ENCODE peak calls at places on chromosomes 11 and 22, in ten cellular contexts. P is GM20000, R is uterus, E is WERI-Rb-1, J is D721Med, B is colonic mucosa, D is HL-60, O is astrocyte of the cerebellum, U is brain microvascular endothelial cell, L is coronary artery. K is an unnamed sample.

GRCh38 chr11:121523581-121524232 is 70.9 kb upstream of the SORL1-AS1 start:
- DNase-seq in P (no peak), R (no peak), E (no peak), J (no peak), B (no peak), D (no peak), O (no peak), U (no peak), L (no peak), K (no peak)

GRCh38 chr22:19419464-19420178 is 11.9 kb downstream of the HIRA start:
- DNase-seq in P (peak; percentile 45), R (no peak), E (no peak), J (no peak), B (no peak), D (peak; percentile 72), O (no peak), U (no peak), L (no peak), K (no peak)

GRCh38 chr11:12693485-12694181 is 19.4 kb downstream of the TEAD1 start:
- DNase-seq in P (no peak), R (peak; percentile 79), E (no peak), J (no peak), B (peak; percentile 57), D (no peak), O (peak; percentile 99), U (peak; percentile 93), L (peak; percentile 75), K (no peak)

GRCh38 chr22:49350441-49351121 is 477.1 kb downstream of the BRD1 start:
- DNase-seq in P (no peak), R (no peak), E (peak; percentile 60), J (no peak), B (no peak), D (no peak), O (no peak), U (no peak), L (peak; percentile 50), K (no peak)

GRCh38 chr11:65806972-65807371 is 20.1 kb downstream of the OVOL1 start:
- DNase-seq in P (no peak), R (no peak), E (no peak), J (no peak), B (no peak), D (no peak), O (no peak), U (no peak), L (no peak), K (no peak)

GRCh38 chr11:120186799-120187591 is 23.8 kb upstream of the OAF start:
- DNase-seq in P (peak; percentile 46), R (peak; percentile 32), E (no peak), J (no peak), B (peak; percentile 78), D (no peak), O (no peak), U (no peak), L (peak; percentile 72), K (no peak)

GRCh38 chr22:30373331-30374325 is 13.6 kb downstream of the RNF215 start:
- DNase-seq in P (no peak), R (no peak), E (peak; percentile 61), J (no peak), B (no peak), D (no peak), O (no peak), U (no peak), L (no peak), K (no peak)

GRCh38 chr22:39343259-39344045 is 6.3 kb upstream of the SYNGR1 start:
- DNase-seq in P (peak; percentile 74), R (peak; percentile 32), E (peak; percentile 76), J (no peak), B (peak; percentile 61), D (no peak), O (peak; percentile 39), U (peak; percentile 54), L (no peak), K (peak; percentile 62)

GRCh38 chr22:47355776-47356432 is 593.5 kb downstream of the TBC1D22A start:
- DNase-seq in P (no peak), R (no peak), E (peak; percentile 91), J (no peak), B (no peak), D (no peak), O (no peak), U (no peak), L (no peak), K (no peak)

GRCh38 chr11:128837627-128838026 is 29.5 kb downstream of the KCNJ1 start:
- DNase-seq in P (no peak), R (no peak), E (no peak), J (no peak), B (no peak), D (no peak), O (no peak), U (no peak), L (no peak), K (no peak)

GRCh38 chr22:30337461-30337778 is 10.7 kb upstream of the TBC1D10A start:
- DNase-seq in P (no peak), R (no peak), E (no peak), J (no peak), B (no peak), D (no peak), O (no peak), U (no peak), L (no peak), K (no peak)

GRCh38 chr11:28347351-28347750 is 239.2 kb downstream of the METTL15 start:
- DNase-seq in P (no peak), R (no peak), E (no peak), J (no peak), B (no peak), D (no peak), O (no peak), U (no peak), L (no peak), K (no peak)

GRCh38 chr11:28346721-28347120 is 238.5 kb downstream of the METTL15 start:
- DNase-seq in P (no peak), R (no peak), E (no peak), J (no peak), B (no peak), D (no peak), O (no peak), U (no peak), L (no peak), K (no peak)

GRCh38 chr11:28342704-28343103 is 234.5 kb downstream of the METTL15 start:
- DNase-seq in P (no peak), R (no peak), E (no peak), J (no peak), B (no peak), D (no peak), O (no peak), U (no peak), L (no peak), K (no peak)

GRCh38 chr11:28343304-28344233 is 235.4 kb downstream of the METTL15 start:
- DNase-seq in P (no peak), R (no peak), E (no peak), J (no peak), B (no peak), D (no peak), O (peak; percentile 60), U (peak; percentile 80), L (no peak), K (no peak)

GRCh38 chr11:28346209-28346608 is 238.0 kb downstream of the METTL15 start:
- DNase-seq in P (no peak), R (no peak), E (no peak), J (no peak), B (no peak), D (no peak), O (no peak), U (no peak), L (no peak), K (no peak)
- TF ChIP-seq CTCF in P (no peak), R (no peak), E (no peak), J (no peak), B (no peak), D (no peak), O (no peak), U (no peak), L (no peak), K (no peak)

GRCh38 chr11:102869354-102869753 is 5.4 kb downstream of the MMP12 start:
- DNase-seq in P (no peak), R (no peak), E (no peak), J (no peak), B (no peak), D (no peak), O (no peak), U (no peak), L (no peak), K (no peak)
- TF ChIP-seq CTCF in P (no peak), R (no peak), E (no peak), J (no peak), B (no peak), D (no peak), O (no peak), U (no peak), L (no peak), K (no peak)

DNA sequence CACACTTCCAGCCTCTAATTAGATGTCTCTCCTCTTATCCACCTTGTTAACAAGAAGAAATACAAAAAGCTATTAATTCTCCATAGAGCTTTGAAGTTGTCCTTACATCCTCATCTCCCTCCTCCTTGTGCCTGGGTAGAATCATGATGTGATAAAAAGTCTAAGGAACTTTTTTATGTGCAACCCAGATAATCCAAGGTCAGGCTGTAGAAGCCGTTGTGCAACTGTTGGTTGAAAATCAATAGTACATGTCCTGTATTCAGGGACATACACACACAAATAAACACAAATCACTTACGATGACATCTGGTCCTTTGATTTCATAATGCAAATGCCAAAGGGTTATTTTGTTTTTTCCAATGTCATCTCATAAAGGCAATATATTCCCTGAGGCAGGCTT is 410.2 kb downstream of the KCNA4 start:
- DNase-seq in P (no peak), R (no peak), E (no peak), J (no peak), B (no peak), D (no peak), O (no peak), U (no peak), L (no peak), K (no peak)
- TF ChIP-seq CTCF in P (no peak), R (no peak), E (no peak), J (no peak), B (no peak), D (no peak), O (no peak), U (no peak), L (no peak), K (no peak)

GRCh38 chr11:82899957-82900276 is 313 bp downstream of the PRCP start:
- DNase-seq in P (no peak), R (no peak), E (no peak), J (no peak), B (no peak), D (no peak), O (no peak), U (peak; percentile 5), L (no peak), K (no peak)

GRCh38 chr11:82899191-82899820 is 924 bp downstream of the PRCP start:
- DNase-seq in P (no peak), R (no peak), E (no peak), J (no peak), B (no peak), D (no peak), O (no peak), U (no peak), L (no peak), K (no peak)

GRCh38 chr11:82901165-82901938 is at the start of gene DDIAS:
- DNase-seq in P (peak; percentile 89), R (peak; percentile 97), E (peak; percentile 97), J (peak; percentile 47), B (peak; percentile 98), D (peak; percentile 91), O (peak; percentile 98), U (peak; percentile 98), L (peak; percentile 96), K (peak; percentile 83)

GRCh38 chr11:82902086-82902485 is 550 bp downstream of the DDIAS start:
- DNase-seq in P (no peak), R (no peak), E (no peak), J (no peak), B (no peak), D (no peak), O (no peak), U (no peak), L (no peak), K (no peak)

GRCh38 chr11:82900277-82901164 is at the start of gene PRCP:
- DNase-seq in P (peak; percentile 88), R (peak; percentile 94), E (peak; percentile 98), J (peak; percentile 72), B (peak; percentile 98), D (peak; percentile 80), O (peak; percentile 64), U (peak; percentile 91), L (peak; percentile 95), K (peak; percentile 80)
- TF ChIP-seq CTCF in P (no peak), R (no peak), E (peak; percentile 2), J (no peak), B (no peak), D (no peak), O (no peak), U (peak; percentile 15), L (no peak), K (no peak)

K was measured in neural crest cell.